ENCODE peak calls at places on chromosomes 16 and 17, in eight cellular contexts. One of them, this sample, is unnamed.

GRCh38 chr17:41647940-41648410 is 23.6 kb upstream of the KRT17 start:
- DNase-seq in uterus: peak; percentile 88
- DNase-seq in T-helper 9 cell: peak; percentile 93
- DNase-seq in stimulated activated CD4-positive, alpha-beta T cell treated with anti-CD3 and anti-CD28 coated beads, Interleukin-1b, Interleukin-23, amount 100 ng/mL, for 24 hours: peak; percentile 81
- DNase-seq in EH: peak; percentile 73
- DNase-seq in COR-L47: peak; percentile 70
- DNase-seq in putamen: peak; percentile 57
- DNase-seq in activated effector memory CD4-positive, alpha-beta T cell treated with Interleukin-2 at 50 U/mL for 16 hours: peak; percentile 77
- DNase-seq in this sample: peak; percentile 83

GRCh38 chr16:2180962-2181923 is 15.2 kb downstream of the CASKIN1 start:
- DNase-seq in uterus: no peak
- DNase-seq in T-helper 9 cell: no peak
- DNase-seq in stimulated activated CD4-positive, alpha-beta T cell treated with anti-CD3 and anti-CD28 coated beads, Interleukin-1b, Interleukin-23, amount 100 ng/mL, for 24 hours: no peak
- DNase-seq in EH: no peak
- DNase-seq in COR-L47: no peak
- DNase-seq in putamen: no peak
- DNase-seq in activated effector memory CD4-positive, alpha-beta T cell treated with Interleukin-2 at 50 U/mL for 16 hours: no peak
- DNase-seq in this sample: no peak

GRCh38 chr16:30967795-30968194 is 10.2 kb downstream of the SETD1A start:
- DNase-seq in uterus: no peak
- DNase-seq in T-helper 9 cell: no peak
- DNase-seq in stimulated activated CD4-positive, alpha-beta T cell treated with anti-CD3 and anti-CD28 coated beads, Interleukin-1b, Interleukin-23, amount 100 ng/mL, for 24 hours: no peak
- DNase-seq in EH: no peak
- DNase-seq in COR-L47: no peak
- DNase-seq in putamen: no peak
- DNase-seq in activated effector memory CD4-positive, alpha-beta T cell treated with Interleukin-2 at 50 U/mL for 16 hours: no peak
- DNase-seq in this sample: no peak

GRCh38 chr17:3689262-3690093 is 6.5 kb downstream of the P2RX5 start:
- DNase-seq in uterus: no peak
- DNase-seq in T-helper 9 cell: no peak
- DNase-seq in stimulated activated CD4-positive, alpha-beta T cell treated with anti-CD3 and anti-CD28 coated beads, Interleukin-1b, Interleukin-23, amount 100 ng/mL, for 24 hours: no peak
- DNase-seq in EH: no peak
- DNase-seq in COR-L47: no peak
- DNase-seq in putamen: no peak
- DNase-seq in activated effector memory CD4-positive, alpha-beta T cell treated with Interleukin-2 at 50 U/mL for 16 hours: no peak
- DNase-seq in this sample: no peak

GRCh38 chr16:89325861-89326471 is 108.5 kb downstream of the ZNF778 start:
- DNase-seq in uterus: peak; percentile 44
- DNase-seq in T-helper 9 cell: no peak
- DNase-seq in stimulated activated CD4-positive, alpha-beta T cell treated with anti-CD3 and anti-CD28 coated beads, Interleukin-1b, Interleukin-23, amount 100 ng/mL, for 24 hours: no peak
- DNase-seq in EH: peak; percentile 91
- DNase-seq in COR-L47: no peak
- DNase-seq in putamen: peak; percentile 53
- DNase-seq in activated effector memory CD4-positive, alpha-beta T cell treated with Interleukin-2 at 50 U/mL for 16 hours: no peak
- DNase-seq in this sample: no peak

GRCh38 chr17:28484296-28484695 is 10.9 kb downstream of the SLC13A2 start:
- DNase-seq in uterus: no peak
- DNase-seq in T-helper 9 cell: no peak
- DNase-seq in stimulated activated CD4-positive, alpha-beta T cell treated with anti-CD3 and anti-CD28 coated beads, Interleukin-1b, Interleukin-23, amount 100 ng/mL, for 24 hours: no peak
- DNase-seq in EH: no peak
- DNase-seq in COR-L47: no peak
- DNase-seq in putamen: no peak
- DNase-seq in activated effector memory CD4-positive, alpha-beta T cell treated with Interleukin-2 at 50 U/mL for 16 hours: no peak
- DNase-seq in this sample: no peak

GRCh38 chr17:10052414-10052813 is 146.0 kb downstream of the GAS7 start:
- DNase-seq in uterus: no peak
- DNase-seq in T-helper 9 cell: no peak
- DNase-seq in stimulated activated CD4-positive, alpha-beta T cell treated with anti-CD3 and anti-CD28 coated beads, Interleukin-1b, Interleukin-23, amount 100 ng/mL, for 24 hours: no peak
- DNase-seq in EH: no peak
- DNase-seq in COR-L47: no peak
- DNase-seq in putamen: no peak
- DNase-seq in activated effector memory CD4-positive, alpha-beta T cell treated with Interleukin-2 at 50 U/mL for 16 hours: no peak
- DNase-seq in this sample: no peak

GRCh38 chr17:19372866-19373505 is 5.3 kb upstream of the MAPK7 start:
- DNase-seq in uterus: peak; percentile 12
- DNase-seq in T-helper 9 cell: no peak
- DNase-seq in stimulated activated CD4-positive, alpha-beta T cell treated with anti-CD3 and anti-CD28 coated beads, Interleukin-1b, Interleukin-23, amount 100 ng/mL, for 24 hours: no peak
- DNase-seq in EH: no peak
- DNase-seq in COR-L47: no peak
- DNase-seq in putamen: no peak
- DNase-seq in activated effector memory CD4-positive, alpha-beta T cell treated with Interleukin-2 at 50 U/mL for 16 hours: no peak
- DNase-seq in this sample: no peak

GRCh38 chr16:78962457-78962929 is 638.0 kb downstream of the MAF start:
- DNase-seq in uterus: no peak
- DNase-seq in T-helper 9 cell: no peak
- DNase-seq in stimulated activated CD4-positive, alpha-beta T cell treated with anti-CD3 and anti-CD28 coated beads, Interleukin-1b, Interleukin-23, amount 100 ng/mL, for 24 hours: no peak
- DNase-seq in EH: no peak
- DNase-seq in COR-L47: no peak
- DNase-seq in putamen: no peak
- DNase-seq in activated effector memory CD4-positive, alpha-beta T cell treated with Interleukin-2 at 50 U/mL for 16 hours: no peak
- DNase-seq in this sample: no peak

GRCh38 chr16:46629331-46629843 is 8.2 kb upstream of the SHCBP1 start:
- DNase-seq in uterus: no peak
- DNase-seq in T-helper 9 cell: no peak
- DNase-seq in stimulated activated CD4-positive, alpha-beta T cell treated with anti-CD3 and anti-CD28 coated beads, Interleukin-1b, Interleukin-23, amount 100 ng/mL, for 24 hours: no peak
- DNase-seq in EH: peak; percentile 67
- DNase-seq in COR-L47: peak; percentile 49
- DNase-seq in putamen: no peak
- DNase-seq in activated effector memory CD4-positive, alpha-beta T cell treated with Interleukin-2 at 50 U/mL for 16 hours: no peak
- DNase-seq in this sample: no peak

GRCh38 chr16:51151951-51152663 is 1.0 kb upstream of the SALL1 start:
- DNase-seq in uterus: peak; percentile 94
- DNase-seq in T-helper 9 cell: no peak
- DNase-seq in stimulated activated CD4-positive, alpha-beta T cell treated with anti-CD3 and anti-CD28 coated beads, Interleukin-1b, Interleukin-23, amount 100 ng/mL, for 24 hours: no peak
- DNase-seq in EH: peak; percentile 94
- DNase-seq in COR-L47: peak; percentile 40
- DNase-seq in putamen: peak; percentile 95
- DNase-seq in activated effector memory CD4-positive, alpha-beta T cell treated with Interleukin-2 at 50 U/mL for 16 hours: no peak
- DNase-seq in this sample: no peak

This sample was measured in T-helper 1 cell.